ENCODE peak calls at places on chromosomes 12 and 14, in eight cellular contexts. One of them, this sample, is unnamed.
A peak's percentile ranks its signal among the peaks of the same experiment; 100 is the strongest.

GRCh38 chr12:81520064-81520945 is 238.8 kb downstream of the PPFIA2 start:
- DNase-seq in heart left ventricle: no peak
- DNase-seq in T-helper 9 cell: no peak
- DNase-seq in lung microvascular endothelial cell: no peak
- DNase-seq in NCI-H1105 treated with DMSO at 0.1 percent for 48 hours: no peak
- DNase-seq in HEK293T: no peak
- DNase-seq in COLO829: no peak
- DNase-seq in astrocyte: no peak
- DNase-seq in this sample: no peak

GRCh38 chr14:70473825-70474224 is 21.9 kb downstream of the ADAM21 start:
- DNase-seq in astrocyte: no peak
- DNase-seq in NCI-H1105 treated with DMSO at 0.1 percent for 48 hours: no peak
- DNase-seq in T-helper 9 cell: no peak
- DNase-seq in heart left ventricle: no peak
- DNase-seq in HEK293T: no peak
- DNase-seq in lung microvascular endothelial cell: no peak
- DNase-seq in COLO829: no peak
- DNase-seq in this sample: no peak

GRCh38 chr14:64817631-64818030 is 62.1 kb downstream of the SPTB start:
- DNase-seq in T-helper 9 cell: no peak
- DNase-seq in HEK293T: no peak
- DNase-seq in COLO829: peak; percentile 76
- DNase-seq in astrocyte: no peak
- DNase-seq in lung microvascular endothelial cell: no peak
- DNase-seq in heart left ventricle: no peak
- DNase-seq in NCI-H1105 treated with DMSO at 0.1 percent for 48 hours: no peak
- DNase-seq in this sample: no peak

GRCh38 chr12:8823565-8824300 is 1.3 kb downstream of the A2ML1 start:
- DNase-seq in T-helper 9 cell: no peak
- DNase-seq in heart left ventricle: peak; percentile 26
- DNase-seq in HEK293T: peak; percentile 58
- DNase-seq in COLO829: no peak
- DNase-seq in lung microvascular endothelial cell: peak; percentile 60
- DNase-seq in astrocyte: peak; percentile 16
- DNase-seq in NCI-H1105 treated with DMSO at 0.1 percent for 48 hours: no peak
- DNase-seq in this sample: no peak

GRCh38 chr12:101829639-101830390 is 944 bp downstream of the GNPTAB start:
- DNase-seq in heart left ventricle: no peak
- DNase-seq in COLO829: no peak
- DNase-seq in HEK293T: no peak
- DNase-seq in lung microvascular endothelial cell: no peak
- DNase-seq in T-helper 9 cell: no peak
- DNase-seq in NCI-H1105 treated with DMSO at 0.1 percent for 48 hours: peak; percentile 55
- DNase-seq in astrocyte: no peak
- DNase-seq in this sample: no peak

GRCh38 chr12:42541965-42542364 is 47.6 kb downstream of the PRICKLE1 start:
- DNase-seq in heart left ventricle: no peak
- DNase-seq in T-helper 9 cell: no peak
- DNase-seq in HEK293T: no peak
- DNase-seq in lung microvascular endothelial cell: no peak
- DNase-seq in astrocyte: no peak
- DNase-seq in NCI-H1105 treated with DMSO at 0.1 percent for 48 hours: no peak
- DNase-seq in COLO829: no peak
- DNase-seq in this sample: no peak

GRCh38 chr14:68506021-68506644 is 286.7 kb downstream of the ZFP36L1 start:
- DNase-seq in heart left ventricle: no peak
- DNase-seq in NCI-H1105 treated with DMSO at 0.1 percent for 48 hours: no peak
- DNase-seq in HEK293T: no peak
- DNase-seq in COLO829: no peak
- DNase-seq in astrocyte: peak; percentile 84
- DNase-seq in lung microvascular endothelial cell: peak; percentile 66
- DNase-seq in T-helper 9 cell: no peak
- DNase-seq in this sample: no peak

GRCh38 chr12:12018454-12018853 is 52.3 kb upstream of the BCL2L14 start:
- DNase-seq in T-helper 9 cell: no peak
- DNase-seq in NCI-H1105 treated with DMSO at 0.1 percent for 48 hours: peak; percentile 52
- DNase-seq in astrocyte: peak; percentile 61
- DNase-seq in COLO829: peak; percentile 91
- DNase-seq in HEK293T: no peak
- DNase-seq in lung microvascular endothelial cell: no peak
- DNase-seq in heart left ventricle: no peak
- DNase-seq in this sample: no peak

GRCh38 chr14:78355109-78355508 is 184.9 kb downstream of the NRXN3 start:
- DNase-seq in HEK293T: no peak
- DNase-seq in heart left ventricle: no peak
- DNase-seq in T-helper 9 cell: no peak
- DNase-seq in COLO829: no peak
- DNase-seq in NCI-H1105 treated with DMSO at 0.1 percent for 48 hours: peak; percentile 9
- DNase-seq in astrocyte: no peak
- DNase-seq in lung microvascular endothelial cell: no peak
- DNase-seq in this sample: no peak

GRCh38 chr12:65490193-65490592 is 211.7 kb downstream of the MSRB3 start:
- DNase-seq in HEK293T: no peak
- DNase-seq in heart left ventricle: no peak
- DNase-seq in COLO829: peak; percentile 61
- DNase-seq in NCI-H1105 treated with DMSO at 0.1 percent for 48 hours: no peak
- DNase-seq in T-helper 9 cell: no peak
- DNase-seq in astrocyte: peak; percentile 49
- DNase-seq in lung microvascular endothelial cell: no peak
- DNase-seq in this sample: no peak

GRCh38 chr14:39581474-39581873 is 149.2 kb upstream of the FBXO33 start:
- DNase-seq in COLO829: no peak
- DNase-seq in lung microvascular endothelial cell: no peak
- DNase-seq in HEK293T: no peak
- DNase-seq in NCI-H1105 treated with DMSO at 0.1 percent for 48 hours: peak; percentile 29
- DNase-seq in T-helper 9 cell: no peak
- DNase-seq in astrocyte: no peak
- DNase-seq in heart left ventricle: no peak
- DNase-seq in this sample: no peak

GRCh38 chr14:106802413-106803364 is 1276.3 kb downstream of the TMEM121 start:
- DNase-seq in astrocyte: no peak
- DNase-seq in T-helper 9 cell: no peak
- DNase-seq in NCI-H1105 treated with DMSO at 0.1 percent for 48 hours: peak; percentile 6
- DNase-seq in lung microvascular endothelial cell: no peak
- DNase-seq in COLO829: no peak
- DNase-seq in heart left ventricle: no peak
- DNase-seq in HEK293T: no peak
- DNase-seq in this sample: no peak

GRCh38 chr12:120321382-120322202 is 6.0 kb downstream of the PLA2G1B start:
- DNase-seq in astrocyte: no peak
- DNase-seq in COLO829: no peak
- DNase-seq in lung microvascular endothelial cell: no peak
- DNase-seq in HEK293T: no peak
- DNase-seq in heart left ventricle: no peak
- DNase-seq in T-helper 9 cell: no peak
- DNase-seq in NCI-H1105 treated with DMSO at 0.1 percent for 48 hours: no peak
- DNase-seq in this sample: no peak

GRCh38 chr12:104360988-104361707 is 57.6 kb downstream of the EID3 start:
- DNase-seq in astrocyte: peak; percentile 58
- DNase-seq in lung microvascular endothelial cell: no peak
- DNase-seq in HEK293T: no peak
- DNase-seq in T-helper 9 cell: no peak
- DNase-seq in heart left ventricle: no peak
- DNase-seq in NCI-H1105 treated with DMSO at 0.1 percent for 48 hours: no peak
- DNase-seq in COLO829: no peak
- DNase-seq in this sample: no peak

GRCh38 chr14:77598366-77599050 is 17.9 kb downstream of the SPTLC2 start:
- DNase-seq in T-helper 9 cell: peak; percentile 11
- DNase-seq in astrocyte: no peak
- DNase-seq in lung microvascular endothelial cell: peak; percentile 32
- DNase-seq in HEK293T: no peak
- DNase-seq in heart left ventricle: no peak
- DNase-seq in NCI-H1105 treated with DMSO at 0.1 percent for 48 hours: no peak
- DNase-seq in COLO829: no peak
- DNase-seq in this sample: no peak

GRCh38 chr12:4169959-4170358 is 103.6 kb upstream of the CCND2 start:
- DNase-seq in astrocyte: no peak
- DNase-seq in T-helper 9 cell: no peak
- DNase-seq in COLO829: no peak
- DNase-seq in heart left ventricle: no peak
- DNase-seq in lung microvascular endothelial cell: peak; percentile 30
- DNase-seq in NCI-H1105 treated with DMSO at 0.1 percent for 48 hours: no peak
- DNase-seq in HEK293T: no peak
- DNase-seq in this sample: no peak

GRCh38 chr14:22556990-22557623 is 31.9 kb downstream of the DAD1 start:
- DNase-seq in astrocyte: peak; percentile 30
- DNase-seq in NCI-H1105 treated with DMSO at 0.1 percent for 48 hours: peak; percentile 67
- DNase-seq in HEK293T: peak; percentile 83
- DNase-seq in T-helper 9 cell: peak; percentile 93
- DNase-seq in COLO829: peak; percentile 43
- DNase-seq in lung microvascular endothelial cell: peak; percentile 76
- DNase-seq in heart left ventricle: peak; percentile 87
- DNase-seq in this sample: peak; percentile 85

GRCh38 chr12:55692631-55693322 is 14.9 kb downstream of the ITGA7 start:
- DNase-seq in COLO829: no peak
- DNase-seq in T-helper 9 cell: no peak
- DNase-seq in lung microvascular endothelial cell: no peak
- DNase-seq in astrocyte: no peak
- DNase-seq in heart left ventricle: no peak
- DNase-seq in HEK293T: no peak
- DNase-seq in NCI-H1105 treated with DMSO at 0.1 percent for 48 hours: no peak
- DNase-seq in this sample: no peak

This sample was measured in HuH-7.5.